ENCODE peak calls at places on chromosome 6, in five cellular contexts. One of them, this sample, is unnamed.

GRCh38 chr6:45420083-45420908 is 42.6 kb upstream of the SUPT3H start:
- DNase-seq in GM13976: peak
- DNase-seq in cardiac fibroblast: peak
- DNase-seq in GM23338: peak
- DNase-seq in nephron progenitor cell: peak
- DNase-seq in this sample: peak

GRCh38 chr6:53335224-53335994 is 13.3 kb downstream of the ELOVL5 start:
- DNase-seq in GM13976: peak
- DNase-seq in cardiac fibroblast: no peak
- DNase-seq in GM23338: peak
- DNase-seq in nephron progenitor cell: no peak
- DNase-seq in this sample: no peak

GRCh38 chr6:41970436-41970846 is 28.8 kb upstream of the CCND3 start:
- DNase-seq in GM13976: no peak
- DNase-seq in cardiac fibroblast: peak
- DNase-seq in GM23338: no peak
- DNase-seq in nephron progenitor cell: no peak
- DNase-seq in this sample: peak

GRCh38 chr6:161370882-161371281 is 97.0 kb upstream of the AGPAT4 start:
- DNase-seq in GM13976: peak
- DNase-seq in cardiac fibroblast: peak
- DNase-seq in GM23338: peak
- DNase-seq in nephron progenitor cell: peak
- DNase-seq in this sample: peak

GRCh38 chr6:1787894-1788293 is 178.2 kb downstream of the FOXC1 start:
- DNase-seq in GM13976: no peak
- DNase-seq in cardiac fibroblast: peak
- DNase-seq in GM23338: no peak
- DNase-seq in nephron progenitor cell: no peak
- DNase-seq in this sample: peak

GRCh38 chr6:165758441-165758840 is 95.4 kb upstream of the PDE10A start:
- DNase-seq in GM13976: no peak
- DNase-seq in cardiac fibroblast: no peak
- DNase-seq in GM23338: no peak
- DNase-seq in nephron progenitor cell: no peak
- DNase-seq in this sample: no peak

GRCh38 chr6:43277643-43278523 is 20.2 kb upstream of the SLC22A7 start:
- DNase-seq in GM13976: no peak
- DNase-seq in cardiac fibroblast: no peak
- DNase-seq in GM23338: no peak
- DNase-seq in nephron progenitor cell: no peak
- DNase-seq in this sample: no peak

GRCh38 chr6:5190467-5190866 is 70.3 kb downstream of the LYRM4 start:
- DNase-seq in GM13976: no peak
- DNase-seq in cardiac fibroblast: peak
- DNase-seq in GM23338: no peak
- DNase-seq in nephron progenitor cell: no peak
- DNase-seq in this sample: peak

GRCh38 chr6:148193063-148193680 is 149.5 kb upstream of the SASH1 start:
- DNase-seq in GM13976: no peak
- DNase-seq in cardiac fibroblast: no peak
- DNase-seq in GM23338: no peak
- DNase-seq in nephron progenitor cell: no peak
- DNase-seq in this sample: no peak

GRCh38 chr6:112618796-112619195 is 271.7 kb downstream of the RFPL4B start:
- DNase-seq in GM13976: no peak
- DNase-seq in cardiac fibroblast: no peak
- DNase-seq in GM23338: peak
- DNase-seq in nephron progenitor cell: peak
- DNase-seq in this sample: peak

GRCh38 chr6:33840064-33840926 is 36.5 kb upstream of the MLN start:
- DNase-seq in GM13976: peak
- DNase-seq in cardiac fibroblast: peak
- DNase-seq in GM23338: no peak
- DNase-seq in nephron progenitor cell: no peak
- DNase-seq in this sample: peak

GRCh38 chr6:34234667-34235604 is 1.7 kb upstream of the HMGA1 start:
- DNase-seq in GM13976: peak
- DNase-seq in cardiac fibroblast: no peak
- DNase-seq in GM23338: peak
- DNase-seq in nephron progenitor cell: peak
- DNase-seq in this sample: no peak

GRCh38 chr6:100460650-100461204 is 4.0 kb downstream of the SIM1 start:
- DNase-seq in GM13976: peak
- DNase-seq in cardiac fibroblast: no peak
- DNase-seq in GM23338: peak
- DNase-seq in nephron progenitor cell: no peak
- DNase-seq in this sample: no peak

GRCh38 chr6:142534484-142534883 is 232.7 kb downstream of the ADGRG6 start:
- DNase-seq in GM13976: no peak
- DNase-seq in cardiac fibroblast: no peak
- DNase-seq in GM23338: no peak
- DNase-seq in nephron progenitor cell: no peak
- DNase-seq in this sample: no peak

DNA sequence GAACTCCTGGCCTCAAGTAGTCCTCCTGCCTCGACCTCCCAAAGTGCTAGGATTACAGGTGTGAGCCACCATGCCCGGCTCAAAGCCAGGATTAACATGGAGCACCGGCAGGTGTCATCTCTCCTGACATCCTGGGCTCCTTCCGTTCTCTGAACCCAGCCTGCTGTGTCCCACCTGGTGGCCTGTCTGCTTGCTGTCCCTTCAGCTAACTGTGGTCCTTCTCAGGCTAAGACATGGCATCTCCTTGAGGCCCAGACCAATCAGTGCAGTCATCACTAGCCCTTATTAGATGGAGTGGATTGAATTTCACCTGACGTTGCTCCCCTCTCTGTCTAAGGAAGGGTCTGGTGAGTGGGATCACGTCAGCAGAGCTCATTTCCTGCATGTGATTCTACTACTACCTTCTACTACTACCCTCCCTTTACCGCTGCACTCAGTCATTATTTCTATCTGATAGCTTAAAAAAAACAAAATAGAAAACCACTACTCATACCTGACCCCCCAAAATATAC is 28.0 kb upstream of the SYNJ2 start:
- DNase-seq in GM13976: no peak
- DNase-seq in cardiac fibroblast: peak
- DNase-seq in GM23338: no peak
- DNase-seq in nephron progenitor cell: no peak
- DNase-seq in this sample: no peak
- TF ChIP-seq CTCF in GM13976: no peak
- TF ChIP-seq CTCF in cardiac fibroblast: no peak
- TF ChIP-seq CTCF in GM23338: no peak
- TF ChIP-seq CTCF in nephron progenitor cell: no peak
- TF ChIP-seq CTCF in this sample: no peak

GRCh38 chr6:70901324-70901723 is 55.5 kb downstream of the B3GAT2 start:
- DNase-seq in GM13976: no peak
- DNase-seq in cardiac fibroblast: no peak
- DNase-seq in GM23338: no peak
- DNase-seq in nephron progenitor cell: no peak
- DNase-seq in this sample: peak
- TF ChIP-seq CTCF in GM13976: no peak
- TF ChIP-seq CTCF in cardiac fibroblast: peak
- TF ChIP-seq CTCF in GM23338: peak
- TF ChIP-seq CTCF in nephron progenitor cell: no peak
- TF ChIP-seq CTCF in this sample: peak

DNA sequence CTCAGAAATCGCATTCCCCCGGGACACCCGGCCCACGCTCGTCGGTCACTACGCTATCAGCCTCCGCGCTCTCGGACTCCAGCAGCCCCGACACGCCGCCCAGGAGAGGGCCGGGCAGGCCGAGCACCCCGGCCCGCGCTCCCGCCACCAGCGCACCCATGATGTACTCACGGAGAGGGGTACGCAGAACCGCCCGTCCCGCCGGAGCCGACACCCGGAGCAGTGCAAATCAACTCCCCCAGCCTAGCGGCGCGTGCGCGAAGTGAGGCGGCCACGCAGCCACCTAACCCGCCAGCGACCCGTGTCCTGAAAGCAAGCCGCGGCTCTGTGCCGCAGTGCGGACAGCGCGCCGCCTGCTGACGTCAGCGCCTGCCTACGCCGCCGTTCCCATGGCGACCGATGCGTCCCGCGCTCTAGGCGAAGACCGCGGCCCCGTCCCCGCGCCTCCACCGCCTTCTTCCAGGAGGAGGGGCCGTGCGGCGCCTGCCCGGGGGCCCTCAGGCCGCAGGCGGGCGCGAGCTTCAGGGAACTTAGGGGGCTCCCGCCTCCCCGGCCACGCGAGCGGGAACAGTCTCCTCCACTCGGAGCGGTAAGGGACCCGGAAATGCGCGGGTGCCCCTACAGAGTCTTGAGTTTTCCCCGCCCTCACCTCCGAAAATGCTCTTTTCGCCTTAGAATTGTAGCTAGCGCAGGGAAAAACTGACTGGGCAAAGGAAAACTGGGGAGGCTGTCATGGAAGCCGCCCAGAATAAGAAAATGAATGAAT is at the start of gene AHI1:
- DNase-seq in GM13976: peak
- DNase-seq in cardiac fibroblast: peak
- DNase-seq in GM23338: peak
- DNase-seq in nephron progenitor cell: peak
- DNase-seq in this sample: peak
- TF ChIP-seq CTCF in GM13976: no peak
- TF ChIP-seq CTCF in cardiac fibroblast: no peak
- TF ChIP-seq CTCF in GM23338: no peak
- TF ChIP-seq CTCF in nephron progenitor cell: no peak
- TF ChIP-seq CTCF in this sample: no peak

GRCh38 chr6:167485186-167485978 is 160.5 kb downstream of the TTLL2 start:
- DNase-seq in GM13976: no peak
- DNase-seq in cardiac fibroblast: peak
- DNase-seq in GM23338: no peak
- DNase-seq in nephron progenitor cell: no peak
- DNase-seq in this sample: peak
- TF ChIP-seq CTCF in GM13976: no peak
- TF ChIP-seq CTCF in cardiac fibroblast: peak
- TF ChIP-seq CTCF in GM23338: peak
- TF ChIP-seq CTCF in nephron progenitor cell: peak
- TF ChIP-seq CTCF in this sample: peak

GRCh38 chr6:10033223-10033829 is 381.5 kb downstream of the TFAP2A start:
- DNase-seq in GM13976: no peak
- DNase-seq in cardiac fibroblast: no peak
- DNase-seq in GM23338: peak
- DNase-seq in nephron progenitor cell: no peak
- DNase-seq in this sample: no peak

GRCh38 chr6:10028202-10028601 is 386.7 kb downstream of the TFAP2A start:
- DNase-seq in GM13976: no peak
- DNase-seq in cardiac fibroblast: no peak
- DNase-seq in GM23338: no peak
- DNase-seq in nephron progenitor cell: no peak
- DNase-seq in this sample: no peak

GRCh38 chr6:10030942-10031537 is 383.8 kb downstream of the TFAP2A start:
- DNase-seq in GM13976: peak
- DNase-seq in cardiac fibroblast: no peak
- DNase-seq in GM23338: peak
- DNase-seq in nephron progenitor cell: peak
- DNase-seq in this sample: no peak
- TF ChIP-seq CTCF in GM13976: peak
- TF ChIP-seq CTCF in cardiac fibroblast: peak
- TF ChIP-seq CTCF in GM23338: peak
- TF ChIP-seq CTCF in nephron progenitor cell: peak
- TF ChIP-seq CTCF in this sample: peak

DNA sequence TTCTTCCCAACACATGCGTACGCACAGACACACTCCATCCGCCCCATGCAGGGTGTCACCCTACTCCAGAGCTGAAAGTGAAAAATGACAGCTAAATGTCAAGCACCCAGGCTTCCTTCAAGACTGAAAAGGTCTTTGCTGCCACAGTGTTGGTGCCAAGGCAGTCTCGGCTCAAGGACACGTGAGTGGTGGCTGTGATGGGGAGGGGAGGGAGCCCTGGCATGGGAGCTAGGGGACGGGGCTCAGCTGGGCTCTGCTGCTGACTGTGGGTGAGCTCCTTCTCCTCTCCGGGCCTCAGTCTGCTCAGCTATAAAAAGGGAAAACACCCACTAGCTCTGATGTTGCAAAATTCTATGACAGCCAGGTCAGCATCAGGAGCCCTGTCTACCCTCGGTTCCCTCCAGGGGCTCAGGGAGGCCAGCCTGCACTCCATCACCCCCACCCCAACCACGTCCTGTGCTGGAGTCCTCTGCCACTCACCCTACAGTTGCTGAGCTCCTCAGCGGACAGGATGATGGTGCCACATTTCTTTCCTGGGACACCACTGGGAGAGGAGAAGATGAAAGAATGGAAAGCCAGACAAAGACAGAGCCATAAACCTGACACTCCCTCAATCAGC is 47.6 kb downstream of the CPNE5 start:
- DNase-seq in GM13976: no peak
- DNase-seq in cardiac fibroblast: no peak
- DNase-seq in GM23338: no peak
- DNase-seq in nephron progenitor cell: no peak
- DNase-seq in this sample: no peak
- TF ChIP-seq CTCF in GM13976: no peak
- TF ChIP-seq CTCF in cardiac fibroblast: no peak
- TF ChIP-seq CTCF in GM23338: no peak
- TF ChIP-seq CTCF in nephron progenitor cell: no peak
- TF ChIP-seq CTCF in this sample: no peak

GRCh38 chr6:160221423-160221822 is 37.2 kb downstream of the SLC22A2 start:
- DNase-seq in GM13976: no peak
- DNase-seq in cardiac fibroblast: peak
- DNase-seq in GM23338: peak
- DNase-seq in nephron progenitor cell: no peak
- DNase-seq in this sample: peak
- TF ChIP-seq CTCF in GM13976: no peak
- TF ChIP-seq CTCF in cardiac fibroblast: no peak
- TF ChIP-seq CTCF in GM23338: peak
- TF ChIP-seq CTCF in nephron progenitor cell: no peak
- TF ChIP-seq CTCF in this sample: no peak